ENCODE peak calls at places on chromosomes 12 and 14, in six cellular contexts. One of them, this sample, is unnamed.

GRCh38 chr12:72511906-72512305 is 239.7 kb downstream of the TRHDE start:
- DNase-seq in HCT116: no peak
- DNase-seq in K562: no peak
- DNase-seq in PC-3: peak; percentile 3
- DNase-seq in endothelial cell of umbilical vein: no peak
- DNase-seq in GM23248: peak; percentile 43
- DNase-seq in this sample: peak; percentile 62

GRCh38 chr12:77685112-77685511 is 145.6 kb upstream of the NAV3 start:
- DNase-seq in HCT116: peak; percentile 71
- DNase-seq in K562: no peak
- DNase-seq in PC-3: peak; percentile 80
- DNase-seq in endothelial cell of umbilical vein: peak; percentile 80
- DNase-seq in GM23248: peak; percentile 90
- DNase-seq in this sample: peak; percentile 85

GRCh38 chr12:52976574-52977071 is 27.7 kb downstream of the KRT18 start:
- DNase-seq in HCT116: no peak
- DNase-seq in K562: no peak
- DNase-seq in PC-3: no peak
- DNase-seq in endothelial cell of umbilical vein: no peak
- DNase-seq in GM23248: peak; percentile 34
- DNase-seq in this sample: peak; percentile 56

GRCh38 chr12:32249701-32250270 is 143.1 kb downstream of the BICD1 start:
- DNase-seq in HCT116: no peak
- DNase-seq in K562: no peak
- DNase-seq in PC-3: peak; percentile 34
- DNase-seq in endothelial cell of umbilical vein: no peak
- DNase-seq in GM23248: no peak
- DNase-seq in this sample: peak; percentile 24

GRCh38 chr14:37597538-37598084 is 2.2 kb downstream of the TTC6 start:
- DNase-seq in HCT116: no peak
- DNase-seq in K562: no peak
- DNase-seq in PC-3: peak; percentile 90
- DNase-seq in endothelial cell of umbilical vein: no peak
- DNase-seq in GM23248: peak; percentile 28
- DNase-seq in this sample: peak; percentile 81

GRCh38 chr14:38611928-38612327 is 356.0 kb upstream of the CLEC14A start:
- DNase-seq in HCT116: no peak
- DNase-seq in K562: no peak
- DNase-seq in PC-3: no peak
- DNase-seq in endothelial cell of umbilical vein: no peak
- DNase-seq in GM23248: no peak
- DNase-seq in this sample: peak; percentile 14

GRCh38 chr14:77782202-77782601 is 17.7 kb upstream of the ADCK1 start:
- DNase-seq in HCT116: no peak
- DNase-seq in K562: no peak
- DNase-seq in PC-3: no peak
- DNase-seq in endothelial cell of umbilical vein: no peak
- DNase-seq in GM23248: peak; percentile 24
- DNase-seq in this sample: no peak

GRCh38 chr12:111781085-111781658 is 14.4 kb downstream of the ALDH2 start:
- DNase-seq in HCT116: no peak
- DNase-seq in K562: no peak
- DNase-seq in PC-3: no peak
- DNase-seq in endothelial cell of umbilical vein: no peak
- DNase-seq in GM23248: no peak
- DNase-seq in this sample: no peak

GRCh38 chr14:85617799-85618198 is 87.9 kb downstream of the FLRT2 start:
- DNase-seq in HCT116: no peak
- DNase-seq in K562: no peak
- DNase-seq in PC-3: peak; percentile 2
- DNase-seq in endothelial cell of umbilical vein: no peak
- DNase-seq in GM23248: no peak
- DNase-seq in this sample: peak; percentile 24

GRCh38 chr14:58565834-58566233 is 71.9 kb upstream of the DACT1 start:
- DNase-seq in HCT116: no peak
- DNase-seq in K562: peak; percentile 21
- DNase-seq in PC-3: no peak
- DNase-seq in endothelial cell of umbilical vein: no peak
- DNase-seq in GM23248: no peak
- DNase-seq in this sample: no peak

GRCh38 chr12:27999521-27999920 is 27.0 kb upstream of the PTHLH start:
- DNase-seq in HCT116: no peak
- DNase-seq in K562: no peak
- DNase-seq in PC-3: peak; percentile 70
- DNase-seq in endothelial cell of umbilical vein: no peak
- DNase-seq in GM23248: peak; percentile 81
- DNase-seq in this sample: no peak

GRCh38 chr14:24861083-24861630 is 188.8 kb downstream of the STXBP6 start:
- DNase-seq in HCT116: no peak
- DNase-seq in K562: no peak
- DNase-seq in PC-3: no peak
- DNase-seq in endothelial cell of umbilical vein: no peak
- DNase-seq in GM23248: peak; percentile 70
- DNase-seq in this sample: no peak

GRCh38 chr12:86634706-86635410 is 378.7 kb upstream of the MGAT4C start:
- DNase-seq in HCT116: no peak
- DNase-seq in K562: no peak
- DNase-seq in PC-3: peak; percentile 87
- DNase-seq in endothelial cell of umbilical vein: no peak
- DNase-seq in GM23248: no peak
- DNase-seq in this sample: no peak

GRCh38 chr12:15538881-15539280 is 216.6 kb downstream of the PTPRO start:
- DNase-seq in HCT116: no peak
- DNase-seq in K562: no peak
- DNase-seq in PC-3: no peak
- DNase-seq in endothelial cell of umbilical vein: no peak
- DNase-seq in GM23248: peak; percentile 69
- DNase-seq in this sample: no peak

GRCh38 chr12:19198272-19198671 is 68.7 kb downstream of the PLEKHA5 start:
- DNase-seq in HCT116: no peak
- DNase-seq in K562: no peak
- DNase-seq in PC-3: peak; percentile 80
- DNase-seq in endothelial cell of umbilical vein: no peak
- DNase-seq in GM23248: peak; percentile 73
- DNase-seq in this sample: no peak

GRCh38 chr12:58529897-58530296 is 390.4 kb downstream of the LRIG3 start:
- DNase-seq in HCT116: no peak
- DNase-seq in K562: no peak
- DNase-seq in PC-3: peak; percentile 86
- DNase-seq in endothelial cell of umbilical vein: no peak
- DNase-seq in GM23248: peak; percentile 94
- DNase-seq in this sample: no peak

GRCh38 chr14:22919601-22919921 is 612 bp upstream of the RBM23 start:
- DNase-seq in HCT116: no peak
- DNase-seq in K562: no peak
- DNase-seq in PC-3: no peak
- DNase-seq in endothelial cell of umbilical vein: no peak
- DNase-seq in GM23248: no peak
- DNase-seq in this sample: no peak

GRCh38 chr12:40002178-40003169 is 103.4 kb downstream of the SLC2A13 start:
- DNase-seq in HCT116: no peak
- DNase-seq in K562: no peak
- DNase-seq in PC-3: peak; percentile 4
- DNase-seq in endothelial cell of umbilical vein: no peak
- DNase-seq in GM23248: peak; percentile 29
- DNase-seq in this sample: no peak

GRCh38 chr14:39763402-39763890 is 331.2 kb upstream of the FBXO33 start:
- DNase-seq in HCT116: no peak
- DNase-seq in K562: no peak
- DNase-seq in PC-3: no peak
- DNase-seq in endothelial cell of umbilical vein: no peak
- DNase-seq in GM23248: no peak
- DNase-seq in this sample: no peak

GRCh38 chr12:22083167-22083566 is 37.1 kb downstream of the CMAS start:
- DNase-seq in HCT116: peak; percentile 12
- DNase-seq in K562: no peak
- DNase-seq in PC-3: peak; percentile 46
- DNase-seq in endothelial cell of umbilical vein: peak; percentile 56
- DNase-seq in GM23248: peak; percentile 50
- DNase-seq in this sample: no peak

GRCh38 chr12:101243074-101243473 is 33.0 kb upstream of the SLC5A8 start:
- DNase-seq in HCT116: no peak
- DNase-seq in K562: no peak
- DNase-seq in PC-3: no peak
- DNase-seq in endothelial cell of umbilical vein: no peak
- DNase-seq in GM23248: peak; percentile 14
- DNase-seq in this sample: no peak

GRCh38 chr12:121678305-121678704 is 8.9 kb upstream of the MORN3 start:
- DNase-seq in HCT116: no peak
- DNase-seq in K562: no peak
- DNase-seq in PC-3: no peak
- DNase-seq in endothelial cell of umbilical vein: no peak
- DNase-seq in GM23248: no peak
- DNase-seq in this sample: no peak

GRCh38 chr12:98084950-98085349 is 430.4 kb upstream of the TMPO start:
- DNase-seq in HCT116: no peak
- DNase-seq in K562: no peak
- DNase-seq in PC-3: no peak
- DNase-seq in endothelial cell of umbilical vein: no peak
- DNase-seq in GM23248: no peak
- DNase-seq in this sample: peak; percentile 46

GRCh38 chr14:60381909-60382308 is 104.0 kb downstream of the C14orf39 start:
- DNase-seq in HCT116: no peak
- DNase-seq in K562: no peak
- DNase-seq in PC-3: no peak
- DNase-seq in endothelial cell of umbilical vein: no peak
- DNase-seq in GM23248: no peak
- DNase-seq in this sample: no peak
- H2AFZ ChIP-seq in HCT116: no peak overlapping the region
- H2AFZ ChIP-seq in K562: peak overlapping the region; percentile 62
- H2AFZ ChIP-seq in PC-3: peak overlapping the region; percentile 29
- H2AFZ ChIP-seq in endothelial cell of umbilical vein: no peak overlapping the region
- H2AFZ ChIP-seq in GM23248: no peak overlapping the region
- H2AFZ ChIP-seq in this sample: peak overlapping the region; percentile 34

GRCh38 chr12:6626654-6627283 is 9.0 kb downstream of the LPAR5 start:
- DNase-seq in HCT116: no peak
- DNase-seq in K562: peak; percentile 60
- DNase-seq in PC-3: no peak
- DNase-seq in endothelial cell of umbilical vein: no peak
- DNase-seq in GM23248: no peak
- DNase-seq in this sample: no peak

GRCh38 chr12:6620137-6620884 is 13.1 kb upstream of the CHD4 start:
- DNase-seq in HCT116: no peak
- DNase-seq in K562: no peak
- DNase-seq in PC-3: no peak
- DNase-seq in endothelial cell of umbilical vein: peak; percentile 79
- DNase-seq in GM23248: peak; percentile 82
- DNase-seq in this sample: peak; percentile 92

GRCh38 chr12:6615802-6616201 is 8.6 kb upstream of the CHD4 start:
- DNase-seq in HCT116: no peak
- DNase-seq in K562: no peak
- DNase-seq in PC-3: no peak
- DNase-seq in endothelial cell of umbilical vein: no peak
- DNase-seq in GM23248: no peak
- DNase-seq in this sample: no peak

GRCh38 chr12:6618483-6618882 is 11.3 kb upstream of the CHD4 start:
- DNase-seq in HCT116: no peak
- DNase-seq in K562: no peak
- DNase-seq in PC-3: no peak
- DNase-seq in endothelial cell of umbilical vein: no peak
- DNase-seq in GM23248: no peak
- DNase-seq in this sample: no peak

GRCh38 chr12:6620885-6621274 is 13.7 kb upstream of the CHD4 start:
- DNase-seq in HCT116: no peak
- DNase-seq in K562: no peak
- DNase-seq in PC-3: no peak
- DNase-seq in endothelial cell of umbilical vein: no peak
- DNase-seq in GM23248: no peak
- DNase-seq in this sample: no peak
- TF ChIP-seq EZH2 in HCT116: no peak
- TF ChIP-seq EZH2 in K562: no peak
- TF ChIP-seq EZH2 in PC-3: no peak
- TF ChIP-seq EZH2 in endothelial cell of umbilical vein: no peak
- TF ChIP-seq EZH2 in GM23248: no peak
- TF ChIP-seq EZH2 in this sample: no peak

GRCh38 chr12:116482859-116483258 is 76.3 kb upstream of the MAP1LC3B2 start:
- DNase-seq in HCT116: no peak
- DNase-seq in K562: no peak
- DNase-seq in PC-3: no peak
- DNase-seq in endothelial cell of umbilical vein: no peak
- DNase-seq in GM23248: no peak
- DNase-seq in this sample: no peak

GRCh38 chr12:116483959-116484699 is 75.1 kb upstream of the MAP1LC3B2 start:
- DNase-seq in HCT116: no peak
- DNase-seq in K562: peak; percentile 20
- DNase-seq in PC-3: no peak
- DNase-seq in endothelial cell of umbilical vein: no peak
- DNase-seq in GM23248: peak; percentile 25
- DNase-seq in this sample: no peak

GRCh38 chr12:116481726-116482125 is 77.5 kb upstream of the MAP1LC3B2 start:
- DNase-seq in HCT116: no peak
- DNase-seq in K562: no peak
- DNase-seq in PC-3: no peak
- DNase-seq in endothelial cell of umbilical vein: no peak
- DNase-seq in GM23248: no peak
- DNase-seq in this sample: no peak

GRCh38 chr12:116489116-116489515 is 70.1 kb upstream of the MAP1LC3B2 start:
- DNase-seq in HCT116: no peak
- DNase-seq in K562: no peak
- DNase-seq in PC-3: no peak
- DNase-seq in endothelial cell of umbilical vein: no peak
- DNase-seq in GM23248: no peak
- DNase-seq in this sample: no peak

DNA sequence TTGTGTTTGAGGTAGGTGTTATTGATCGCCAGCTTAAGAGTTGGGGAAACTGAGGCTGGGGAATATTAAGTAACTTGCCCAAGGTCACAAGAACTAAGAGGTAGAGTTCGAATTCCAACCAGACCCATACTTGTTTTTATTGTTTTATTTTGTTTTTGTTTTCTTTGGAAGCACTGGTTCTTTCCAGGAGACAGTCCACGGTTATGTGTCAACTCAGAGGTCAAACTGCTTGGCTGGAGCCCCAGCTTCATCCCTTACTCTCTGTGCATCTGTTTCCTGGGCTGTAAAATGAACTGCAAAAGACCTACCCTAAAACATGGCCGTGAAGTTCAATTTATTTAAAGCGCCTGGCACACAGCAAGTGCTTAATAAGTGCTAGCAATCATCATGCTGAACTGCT is 74.4 kb upstream of the MAP1LC3B2 start:
- DNase-seq in HCT116: no peak
- DNase-seq in K562: no peak
- DNase-seq in PC-3: no peak
- DNase-seq in endothelial cell of umbilical vein: no peak
- DNase-seq in GM23248: peak; percentile 19
- DNase-seq in this sample: no peak
- H2AFZ ChIP-seq in HCT116: no peak overlapping the region
- H2AFZ ChIP-seq in K562: no peak overlapping the region
- H2AFZ ChIP-seq in PC-3: no peak overlapping the region
- H2AFZ ChIP-seq in endothelial cell of umbilical vein: no peak overlapping the region
- H2AFZ ChIP-seq in GM23248: no peak overlapping the region
- H2AFZ ChIP-seq in this sample: no peak overlapping the region

DNA sequence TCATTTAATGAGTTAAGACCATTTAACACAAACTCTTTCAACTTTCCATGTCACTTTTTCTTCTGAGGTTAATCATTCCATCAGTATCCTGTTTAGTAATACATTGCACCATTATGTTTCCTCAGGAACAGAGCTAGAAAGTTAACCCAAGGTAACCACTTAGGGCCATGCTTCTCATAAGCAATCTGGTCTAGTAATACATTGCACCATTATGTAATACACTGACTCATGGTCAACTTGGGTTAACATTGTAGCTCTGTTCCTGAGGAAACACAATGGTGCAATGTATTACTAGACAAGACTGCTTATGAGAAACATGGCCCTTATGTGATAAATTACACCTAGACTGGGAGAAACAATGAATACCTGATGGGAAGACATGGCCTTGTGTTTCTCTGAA is 21.7 kb downstream of the ERH start:
- DNase-seq in HCT116: no peak
- DNase-seq in K562: no peak
- DNase-seq in PC-3: no peak
- DNase-seq in endothelial cell of umbilical vein: no peak
- DNase-seq in GM23248: peak; percentile 80
- DNase-seq in this sample: no peak
- TF ChIP-seq EZH2 in HCT116: no peak
- TF ChIP-seq EZH2 in K562: no peak
- TF ChIP-seq EZH2 in PC-3: no peak
- TF ChIP-seq EZH2 in endothelial cell of umbilical vein: no peak
- TF ChIP-seq EZH2 in GM23248: no peak
- TF ChIP-seq EZH2 in this sample: no peak

This sample was measured in neural progenitor cell.